ENCODE peak calls at places on chromosomes 11 and 22, in eight cellular contexts. One of them, this sample, is unnamed.

GRCh38 chr11:124745835-124746620 is 6.0 kb downstream of the VSIG2 start:
- DNase-seq in kidney: peak
- DNase-seq in PC-3: no peak
- DNase-seq in GM13976: peak
- DNase-seq in IMR-90: no peak
- DNase-seq in lower lobe of right lung: no peak
- DNase-seq in heart left ventricle: no peak
- DNase-seq in cardiac muscle cell: no peak
- DNase-seq in this sample: no peak

GRCh38 chr11:97979741-97980140 is 1041.0 kb upstream of the CNTN5 start:
- DNase-seq in PC-3: no peak
- DNase-seq in heart left ventricle: no peak
- DNase-seq in GM13976: no peak
- DNase-seq in lower lobe of right lung: no peak
- DNase-seq in cardiac muscle cell: no peak
- DNase-seq in IMR-90: no peak
- DNase-seq in kidney: no peak
- DNase-seq in this sample: no peak

GRCh38 chr11:95577716-95578460 is 211.7 kb downstream of the FAM76B start:
- DNase-seq in IMR-90: peak
- DNase-seq in heart left ventricle: no peak
- DNase-seq in lower lobe of right lung: no peak
- DNase-seq in kidney: no peak
- DNase-seq in GM13976: no peak
- DNase-seq in PC-3: peak
- DNase-seq in cardiac muscle cell: peak
- DNase-seq in this sample: no peak

GRCh38 chr11:125950696-125951645 is 5.1 kb downstream of the VSIG10L2 start:
- DNase-seq in GM13976: no peak
- DNase-seq in kidney: no peak
- DNase-seq in cardiac muscle cell: peak
- DNase-seq in PC-3: no peak
- DNase-seq in IMR-90: peak
- DNase-seq in heart left ventricle: peak
- DNase-seq in lower lobe of right lung: no peak
- DNase-seq in this sample: no peak

GRCh38 chr11:34345991-34346480 is 11.8 kb downstream of the ABTB2 start:
- DNase-seq in kidney: no peak
- DNase-seq in GM13976: no peak
- DNase-seq in IMR-90: peak
- DNase-seq in lower lobe of right lung: no peak
- DNase-seq in heart left ventricle: no peak
- DNase-seq in PC-3: no peak
- DNase-seq in cardiac muscle cell: peak
- DNase-seq in this sample: no peak

GRCh38 chr11:111845256-111846028 is 25.9 kb downstream of the ALG9 start:
- DNase-seq in kidney: no peak
- DNase-seq in PC-3: peak
- DNase-seq in cardiac muscle cell: peak
- DNase-seq in GM13976: no peak
- DNase-seq in lower lobe of right lung: peak
- DNase-seq in heart left ventricle: no peak
- DNase-seq in IMR-90: no peak
- DNase-seq in this sample: no peak

GRCh38 chr22:35480627-35481565 is 59.7 kb upstream of the RASD2 start:
- DNase-seq in lower lobe of right lung: no peak
- DNase-seq in kidney: no peak
- DNase-seq in heart left ventricle: no peak
- DNase-seq in PC-3: peak
- DNase-seq in IMR-90: no peak
- DNase-seq in cardiac muscle cell: no peak
- DNase-seq in GM13976: no peak
- DNase-seq in this sample: no peak

GRCh38 chr22:40257979-40258378 is 80.3 kb downstream of the TNRC6B start:
- DNase-seq in GM13976: no peak
- DNase-seq in kidney: no peak
- DNase-seq in heart left ventricle: no peak
- DNase-seq in cardiac muscle cell: peak
- DNase-seq in PC-3: no peak
- DNase-seq in lower lobe of right lung: no peak
- DNase-seq in IMR-90: peak
- DNase-seq in this sample: no peak

GRCh38 chr11:26231252-26231661 is 100.7 kb upstream of the ANO3 start:
- DNase-seq in IMR-90: peak
- DNase-seq in kidney: no peak
- DNase-seq in GM13976: no peak
- DNase-seq in heart left ventricle: no peak
- DNase-seq in cardiac muscle cell: peak
- DNase-seq in PC-3: peak
- DNase-seq in lower lobe of right lung: no peak
- DNase-seq in this sample: no peak

GRCh38 chr11:74388678-74389327 is 9.4 kb downstream of the PGM2L1 start:
- DNase-seq in IMR-90: peak
- DNase-seq in kidney: no peak
- DNase-seq in heart left ventricle: no peak
- DNase-seq in GM13976: peak
- DNase-seq in lower lobe of right lung: no peak
- DNase-seq in cardiac muscle cell: peak
- DNase-seq in PC-3: peak
- DNase-seq in this sample: no peak

GRCh38 chr11:9169595-9170295 is 78.3 kb upstream of the SCUBE2 start:
- DNase-seq in GM13976: peak
- DNase-seq in IMR-90: peak
- DNase-seq in heart left ventricle: no peak
- DNase-seq in cardiac muscle cell: no peak
- DNase-seq in lower lobe of right lung: no peak
- DNase-seq in PC-3: no peak
- DNase-seq in kidney: no peak
- DNase-seq in this sample: no peak

GRCh38 chr11:13446444-13446843 is 16.6 kb downstream of the BTBD10 start:
- DNase-seq in kidney: no peak
- DNase-seq in PC-3: peak
- DNase-seq in cardiac muscle cell: peak
- DNase-seq in GM13976: no peak
- DNase-seq in heart left ventricle: no peak
- DNase-seq in lower lobe of right lung: no peak
- DNase-seq in IMR-90: peak
- DNase-seq in this sample: no peak

GRCh38 chr22:46087816-46088277 is 62.5 kb upstream of the PPARA start:
- DNase-seq in IMR-90: peak
- DNase-seq in heart left ventricle: peak
- DNase-seq in cardiac muscle cell: peak
- DNase-seq in PC-3: no peak
- DNase-seq in GM13976: no peak
- DNase-seq in lower lobe of right lung: peak
- DNase-seq in kidney: peak
- DNase-seq in this sample: no peak

GRCh38 chr11:119722281-119722794 is 6.7 kb downstream of the NECTIN1 start:
- DNase-seq in kidney: no peak
- DNase-seq in lower lobe of right lung: no peak
- DNase-seq in IMR-90: no peak
- DNase-seq in GM13976: peak
- DNase-seq in cardiac muscle cell: no peak
- DNase-seq in PC-3: no peak
- DNase-seq in heart left ventricle: no peak
- DNase-seq in this sample: no peak

GRCh38 chr22:41517172-41518047 is 26.9 kb downstream of the POLR3H start:
- DNase-seq in GM13976: peak
- DNase-seq in PC-3: peak
- DNase-seq in lower lobe of right lung: no peak
- DNase-seq in heart left ventricle: no peak
- DNase-seq in IMR-90: peak
- DNase-seq in cardiac muscle cell: peak
- DNase-seq in kidney: peak
- DNase-seq in this sample: peak

GRCh38 chr11:78138694-78139421 is 568 bp downstream of the ALG8 start:
- DNase-seq in IMR-90: peak
- DNase-seq in lower lobe of right lung: no peak
- DNase-seq in heart left ventricle: no peak
- DNase-seq in cardiac muscle cell: peak
- DNase-seq in PC-3: peak
- DNase-seq in GM13976: peak
- DNase-seq in kidney: no peak
- DNase-seq in this sample: no peak

GRCh38 chr22:32700186-32700882 is 101.2 kb upstream of the TIMP3 start:
- DNase-seq in heart left ventricle: no peak
- DNase-seq in GM13976: no peak
- DNase-seq in IMR-90: peak
- DNase-seq in kidney: no peak
- DNase-seq in lower lobe of right lung: no peak
- DNase-seq in cardiac muscle cell: peak
- DNase-seq in PC-3: no peak
- DNase-seq in this sample: no peak

GRCh38 chr11:44304091-44305084 is 5.6 kb downstream of the ALX4 start:
- DNase-seq in cardiac muscle cell: no peak
- DNase-seq in IMR-90: no peak
- DNase-seq in PC-3: no peak
- DNase-seq in lower lobe of right lung: no peak
- DNase-seq in heart left ventricle: no peak
- DNase-seq in GM13976: no peak
- DNase-seq in kidney: no peak
- DNase-seq in this sample: no peak

GRCh38 chr11:44626645-44627044 is 61.2 kb downstream of the CD82 start:
- DNase-seq in GM13976: peak
- DNase-seq in cardiac muscle cell: no peak
- DNase-seq in PC-3: no peak
- DNase-seq in IMR-90: no peak
- DNase-seq in lower lobe of right lung: no peak
- DNase-seq in heart left ventricle: no peak
- DNase-seq in kidney: no peak
- DNase-seq in this sample: no peak

GRCh38 chr11:13685461-13686108 is 17.1 kb downstream of the FAR1 start:
- DNase-seq in PC-3: no peak
- DNase-seq in kidney: no peak
- DNase-seq in GM13976: no peak
- DNase-seq in heart left ventricle: no peak
- DNase-seq in IMR-90: peak
- DNase-seq in cardiac muscle cell: peak
- DNase-seq in lower lobe of right lung: no peak
- DNase-seq in this sample: no peak

GRCh38 chr11:100876826-100877545 is 189.9 kb downstream of the ARHGAP42 start:
- DNase-seq in PC-3: peak
- DNase-seq in GM13976: peak
- DNase-seq in lower lobe of right lung: no peak
- DNase-seq in IMR-90: peak
- DNase-seq in heart left ventricle: no peak
- DNase-seq in cardiac muscle cell: peak
- DNase-seq in kidney: no peak
- DNase-seq in this sample: no peak

GRCh38 chr22:43260818-43261217 is 73.9 kb upstream of the TTLL12 start:
- DNase-seq in PC-3: no peak
- DNase-seq in heart left ventricle: no peak
- DNase-seq in IMR-90: peak
- DNase-seq in lower lobe of right lung: no peak
- DNase-seq in GM13976: no peak
- DNase-seq in cardiac muscle cell: no peak
- DNase-seq in kidney: no peak
- DNase-seq in this sample: no peak

GRCh38 chr11:44243086-44243485 is 66.9 kb downstream of the ALX4 start:
- DNase-seq in heart left ventricle: no peak
- DNase-seq in IMR-90: no peak
- DNase-seq in PC-3: no peak
- DNase-seq in kidney: no peak
- DNase-seq in GM13976: no peak
- DNase-seq in cardiac muscle cell: no peak
- DNase-seq in lower lobe of right lung: no peak
- DNase-seq in this sample: no peak

GRCh38 chr11:135002236-135002635 is 590.2 kb upstream of the B3GAT1 start:
- DNase-seq in IMR-90: no peak
- DNase-seq in cardiac muscle cell: no peak
- DNase-seq in lower lobe of right lung: no peak
- DNase-seq in heart left ventricle: no peak
- DNase-seq in GM13976: no peak
- DNase-seq in kidney: no peak
- DNase-seq in PC-3: no peak
- DNase-seq in this sample: no peak

GRCh38 chr11:75305993-75306392 is 45.5 kb downstream of the ARRB1 start:
- DNase-seq in PC-3: no peak
- DNase-seq in lower lobe of right lung: no peak
- DNase-seq in IMR-90: no peak
- DNase-seq in cardiac muscle cell: no peak
- DNase-seq in kidney: peak
- DNase-seq in GM13976: no peak
- DNase-seq in heart left ventricle: no peak
- DNase-seq in this sample: no peak

GRCh38 chr11:93013646-93014045 is 44.2 kb downstream of the MTNR1B start:
- DNase-seq in kidney: no peak
- DNase-seq in GM13976: no peak
- DNase-seq in cardiac muscle cell: no peak
- DNase-seq in IMR-90: peak
- DNase-seq in lower lobe of right lung: no peak
- DNase-seq in PC-3: no peak
- DNase-seq in heart left ventricle: no peak
- DNase-seq in this sample: no peak

GRCh38 chr11:37409124-37409523 is 811.1 kb upstream of the RAG2 start:
- DNase-seq in GM13976: no peak
- DNase-seq in cardiac muscle cell: no peak
- DNase-seq in heart left ventricle: no peak
- DNase-seq in lower lobe of right lung: no peak
- DNase-seq in IMR-90: no peak
- DNase-seq in kidney: no peak
- DNase-seq in PC-3: peak
- DNase-seq in this sample: no peak

GRCh38 chr11:1309498-1310314 is at the start of gene TOLLIP:
- DNase-seq in cardiac muscle cell: peak
- DNase-seq in heart left ventricle: peak
- DNase-seq in GM13976: peak
- DNase-seq in IMR-90: peak
- DNase-seq in PC-3: peak
- DNase-seq in kidney: peak
- DNase-seq in lower lobe of right lung: peak
- DNase-seq in this sample: peak
- TF ChIP-seq CTCF in cardiac muscle cell: peak
- TF ChIP-seq CTCF in heart left ventricle: no peak
- TF ChIP-seq CTCF in GM13976: peak
- TF ChIP-seq CTCF in IMR-90: peak
- TF ChIP-seq CTCF in PC-3: peak
- TF ChIP-seq CTCF in kidney: peak
- TF ChIP-seq CTCF in lower lobe of right lung: peak
- TF ChIP-seq CTCF in this sample: no peak

GRCh38 chr11:29527391-29527936 is 489.4 kb downstream of the KCNA4 start:
- DNase-seq in IMR-90: peak
- DNase-seq in PC-3: peak
- DNase-seq in cardiac muscle cell: peak
- DNase-seq in GM13976: no peak
- DNase-seq in lower lobe of right lung: no peak
- DNase-seq in heart left ventricle: no peak
- DNase-seq in kidney: no peak
- DNase-seq in this sample: no peak
- TF ChIP-seq CTCF in IMR-90: peak
- TF ChIP-seq CTCF in PC-3: peak
- TF ChIP-seq CTCF in cardiac muscle cell: peak
- TF ChIP-seq CTCF in GM13976: no peak
- TF ChIP-seq CTCF in lower lobe of right lung: peak
- TF ChIP-seq CTCF in heart left ventricle: no peak
- TF ChIP-seq CTCF in kidney: no peak
- TF ChIP-seq CTCF in this sample: peak

GRCh38 chr11:72693271-72693968 is 19.2 kb upstream of the PDE2A start:
- DNase-seq in lower lobe of right lung: no peak
- DNase-seq in IMR-90: no peak
- DNase-seq in kidney: peak
- DNase-seq in GM13976: no peak
- DNase-seq in cardiac muscle cell: no peak
- DNase-seq in PC-3: no peak
- DNase-seq in heart left ventricle: no peak
- DNase-seq in this sample: no peak
- TF ChIP-seq CTCF in lower lobe of right lung: no peak
- TF ChIP-seq CTCF in IMR-90: peak
- TF ChIP-seq CTCF in kidney: no peak
- TF ChIP-seq CTCF in GM13976: no peak
- TF ChIP-seq CTCF in cardiac muscle cell: no peak
- TF ChIP-seq CTCF in PC-3: peak
- TF ChIP-seq CTCF in heart left ventricle: no peak
- TF ChIP-seq CTCF in this sample: peak

GRCh38 chr11:115674831-115675230 is 170.6 kb upstream of the CADM1 start:
- DNase-seq in kidney: no peak
- DNase-seq in PC-3: no peak
- DNase-seq in cardiac muscle cell: no peak
- DNase-seq in heart left ventricle: no peak
- DNase-seq in IMR-90: no peak
- DNase-seq in GM13976: no peak
- DNase-seq in lower lobe of right lung: no peak
- DNase-seq in this sample: no peak
- TF ChIP-seq CTCF in kidney: no peak
- TF ChIP-seq CTCF in PC-3: no peak
- TF ChIP-seq CTCF in cardiac muscle cell: no peak
- TF ChIP-seq CTCF in heart left ventricle: no peak
- TF ChIP-seq CTCF in IMR-90: no peak
- TF ChIP-seq CTCF in GM13976: no peak
- TF ChIP-seq CTCF in lower lobe of right lung: no peak
- TF ChIP-seq CTCF in this sample: no peak